ENCODE peak calls at places on chromosomes 1 and 21, in nine cellular contexts. One of them, this sample, is unnamed.

GRCh38 chr1:160774886-160775719 is 20.9 kb upstream of the LY9 start:
- DNase-seq in sigmoid colon: no peak
- DNase-seq in A549: no peak
- DNase-seq in HepG2: no peak
- DNase-seq in suprapubic skin: no peak
- DNase-seq in K562: no peak
- DNase-seq in ovary: no peak
- DNase-seq in esophagus muscularis mucosa: peak; percentile 68
- DNase-seq in transverse colon: no peak
- DNase-seq in this sample: no peak

GRCh38 chr1:86502721-86503430 is 34.1 kb downstream of the CLCA1 start:
- DNase-seq in A549: no peak
- DNase-seq in transverse colon: peak; percentile 65
- DNase-seq in K562: no peak
- DNase-seq in suprapubic skin: no peak
- DNase-seq in HepG2: peak; percentile 6
- DNase-seq in ovary: peak; percentile 21
- DNase-seq in esophagus muscularis mucosa: no peak
- DNase-seq in sigmoid colon: no peak
- DNase-seq in this sample: no peak

GRCh38 chr1:159946242-159947187 is 1.1 kb upstream of the IGSF9 start:
- DNase-seq in sigmoid colon: no peak
- DNase-seq in HepG2: no peak
- DNase-seq in suprapubic skin: no peak
- DNase-seq in ovary: no peak
- DNase-seq in esophagus muscularis mucosa: no peak
- DNase-seq in transverse colon: peak; percentile 8
- DNase-seq in K562: no peak
- DNase-seq in A549: no peak
- DNase-seq in this sample: no peak

GRCh38 chr1:85579619-85580018 is 942 bp upstream of the CCN1 start:
- DNase-seq in HepG2: no peak
- DNase-seq in esophagus muscularis mucosa: peak; percentile 86
- DNase-seq in A549: peak; percentile 23
- DNase-seq in ovary: peak; percentile 37
- DNase-seq in suprapubic skin: no peak
- DNase-seq in sigmoid colon: peak; percentile 77
- DNase-seq in transverse colon: no peak
- DNase-seq in K562: no peak
- DNase-seq in this sample: no peak

GRCh38 chr1:200869753-200870391 is 2.9 kb upstream of the GPR25 start:
- DNase-seq in K562: no peak
- DNase-seq in sigmoid colon: peak; percentile 46
- DNase-seq in ovary: no peak
- DNase-seq in transverse colon: no peak
- DNase-seq in HepG2: no peak
- DNase-seq in esophagus muscularis mucosa: peak; percentile 90
- DNase-seq in suprapubic skin: no peak
- DNase-seq in A549: no peak
- DNase-seq in this sample: no peak

GRCh38 chr1:112537451-112537850 is 28.7 kb downstream of the WNT2B start:
- DNase-seq in transverse colon: no peak
- DNase-seq in suprapubic skin: no peak
- DNase-seq in A549: no peak
- DNase-seq in esophagus muscularis mucosa: no peak
- DNase-seq in sigmoid colon: no peak
- DNase-seq in K562: no peak
- DNase-seq in HepG2: no peak
- DNase-seq in ovary: no peak
- DNase-seq in this sample: no peak

GRCh38 chr1:247337250-247337746 is 5.6 kb upstream of the ZNF496 start:
- DNase-seq in A549: no peak
- DNase-seq in ovary: no peak
- DNase-seq in HepG2: no peak
- DNase-seq in sigmoid colon: no peak
- DNase-seq in transverse colon: no peak
- DNase-seq in K562: no peak
- DNase-seq in esophagus muscularis mucosa: no peak
- DNase-seq in suprapubic skin: no peak
- DNase-seq in this sample: no peak

GRCh38 chr1:39026947-39027507 is 877 bp downstream of the NDUFS5 start:
- DNase-seq in sigmoid colon: no peak
- DNase-seq in esophagus muscularis mucosa: no peak
- DNase-seq in HepG2: no peak
- DNase-seq in suprapubic skin: no peak
- DNase-seq in transverse colon: no peak
- DNase-seq in K562: no peak
- DNase-seq in ovary: no peak
- DNase-seq in A549: no peak
- DNase-seq in this sample: no peak

GRCh38 chr1:112998592-112999235 is 42.7 kb upstream of the SLC16A1 start:
- DNase-seq in sigmoid colon: peak; percentile 91
- DNase-seq in ovary: peak; percentile 25
- DNase-seq in suprapubic skin: no peak
- DNase-seq in transverse colon: no peak
- DNase-seq in esophagus muscularis mucosa: no peak
- DNase-seq in HepG2: peak; percentile 31
- DNase-seq in K562: no peak
- DNase-seq in A549: no peak
- DNase-seq in this sample: no peak

GRCh38 chr1:183604048-183604808 is 14.0 kb upstream of the NCF2 start:
- DNase-seq in K562: peak; percentile 66
- DNase-seq in sigmoid colon: no peak
- DNase-seq in transverse colon: peak; percentile 26
- DNase-seq in HepG2: no peak
- DNase-seq in esophagus muscularis mucosa: no peak
- DNase-seq in A549: no peak
- DNase-seq in ovary: no peak
- DNase-seq in suprapubic skin: no peak
- DNase-seq in this sample: no peak

GRCh38 chr1:9289090-9289534 is 3.6 kb upstream of the SPSB1 start:
- DNase-seq in suprapubic skin: no peak
- DNase-seq in HepG2: peak; percentile 59
- DNase-seq in A549: no peak
- DNase-seq in sigmoid colon: peak; percentile 81
- DNase-seq in esophagus muscularis mucosa: no peak
- DNase-seq in ovary: peak; percentile 67
- DNase-seq in K562: peak; percentile 67
- DNase-seq in transverse colon: peak; percentile 85
- DNase-seq in this sample: peak; percentile 85

GRCh38 chr1:182227864-182228547 is 163.6 kb downstream of the GLUL start:
- DNase-seq in sigmoid colon: no peak
- DNase-seq in suprapubic skin: no peak
- DNase-seq in A549: no peak
- DNase-seq in transverse colon: no peak
- DNase-seq in ovary: no peak
- DNase-seq in K562: no peak
- DNase-seq in HepG2: no peak
- DNase-seq in esophagus muscularis mucosa: no peak
- DNase-seq in this sample: no peak

GRCh38 chr1:180249725-180250498 is 19.8 kb downstream of the LHX4 start:
- DNase-seq in K562: no peak
- DNase-seq in ovary: no peak
- DNase-seq in esophagus muscularis mucosa: no peak
- DNase-seq in suprapubic skin: no peak
- DNase-seq in sigmoid colon: peak; percentile 41
- DNase-seq in A549: no peak
- DNase-seq in transverse colon: no peak
- DNase-seq in HepG2: no peak
- DNase-seq in this sample: no peak

GRCh38 chr1:80509965-80510522 is 1290.7 kb upstream of the ADGRL2 start:
- DNase-seq in suprapubic skin: no peak
- DNase-seq in esophagus muscularis mucosa: no peak
- DNase-seq in sigmoid colon: no peak
- DNase-seq in ovary: no peak
- DNase-seq in A549: no peak
- DNase-seq in K562: no peak
- DNase-seq in HepG2: no peak
- DNase-seq in transverse colon: no peak
- DNase-seq in this sample: no peak

GRCh38 chr21:44987301-44987885 is 47.6 kb downstream of the SLX9 start:
- DNase-seq in HepG2: no peak
- DNase-seq in sigmoid colon: peak; percentile 63
- DNase-seq in ovary: no peak
- DNase-seq in A549: no peak
- DNase-seq in esophagus muscularis mucosa: no peak
- DNase-seq in transverse colon: no peak
- DNase-seq in suprapubic skin: no peak
- DNase-seq in K562: no peak
- DNase-seq in this sample: no peak

GRCh38 chr21:45829566-45830147 is 151.9 kb upstream of the COL6A1 start:
- DNase-seq in K562: no peak
- DNase-seq in transverse colon: no peak
- DNase-seq in ovary: no peak
- DNase-seq in sigmoid colon: no peak
- DNase-seq in HepG2: no peak
- DNase-seq in suprapubic skin: no peak
- DNase-seq in esophagus muscularis mucosa: peak; percentile 78
- DNase-seq in A549: no peak
- DNase-seq in this sample: no peak

GRCh38 chr1:41898191-41898713 is 20.5 kb downstream of the HIVEP3 start:
- DNase-seq in A549: no peak
- DNase-seq in K562: peak; percentile 30
- DNase-seq in transverse colon: peak; percentile 45
- DNase-seq in ovary: no peak
- DNase-seq in HepG2: no peak
- DNase-seq in esophagus muscularis mucosa: peak; percentile 81
- DNase-seq in sigmoid colon: no peak
- DNase-seq in suprapubic skin: no peak
- DNase-seq in this sample: no peak

GRCh38 chr1:27488523-27489138 is 1.3 kb downstream of the WASF2 start:
- DNase-seq in ovary: no peak
- DNase-seq in esophagus muscularis mucosa: no peak
- DNase-seq in HepG2: no peak
- DNase-seq in K562: no peak
- DNase-seq in A549: no peak
- DNase-seq in transverse colon: no peak
- DNase-seq in sigmoid colon: peak; percentile 34
- DNase-seq in suprapubic skin: peak; percentile 18
- DNase-seq in this sample: no peak

GRCh38 chr21:25895565-25896205 is 160.9 kb downstream of the GABPA start:
- DNase-seq in sigmoid colon: no peak
- DNase-seq in transverse colon: no peak
- DNase-seq in esophagus muscularis mucosa: no peak
- DNase-seq in HepG2: no peak
- DNase-seq in suprapubic skin: no peak
- DNase-seq in ovary: no peak
- DNase-seq in A549: no peak
- DNase-seq in K562: peak; percentile 35
- DNase-seq in this sample: no peak

GRCh38 chr1:116990612-116991151 is 10.9 kb upstream of the CD101 start:
- DNase-seq in HepG2: no peak
- DNase-seq in esophagus muscularis mucosa: no peak
- DNase-seq in suprapubic skin: peak; percentile 84
- DNase-seq in transverse colon: peak; percentile 24
- DNase-seq in ovary: no peak
- DNase-seq in sigmoid colon: peak; percentile 84
- DNase-seq in K562: no peak
- DNase-seq in A549: no peak
- DNase-seq in this sample: peak; percentile 74

GRCh38 chr1:184753093-184753492 is 1.6 kb downstream of the EDEM3 start:
- DNase-seq in suprapubic skin: no peak
- DNase-seq in K562: no peak
- DNase-seq in sigmoid colon: no peak
- DNase-seq in transverse colon: no peak
- DNase-seq in A549: no peak
- DNase-seq in esophagus muscularis mucosa: no peak
- DNase-seq in HepG2: no peak
- DNase-seq in ovary: no peak
- DNase-seq in this sample: no peak
- H3K4me3 ChIP-seq in suprapubic skin: peak overlapping the region; percentile 85
- H3K4me3 ChIP-seq in K562: peak overlapping the region; percentile 83
- H3K4me3 ChIP-seq in sigmoid colon: no peak overlapping the region
- H3K4me3 ChIP-seq in transverse colon: peak overlapping the region; percentile 93
- H3K4me3 ChIP-seq in A549: peak overlapping the region; percentile 96
- H3K4me3 ChIP-seq in esophagus muscularis mucosa: peak overlapping the region; percentile 95
- H3K4me3 ChIP-seq in HepG2: peak overlapping the region; percentile 87
- H3K4me3 ChIP-seq in ovary: no peak overlapping the region
- H3K4me3 ChIP-seq in this sample: peak overlapping the region; percentile 67

GRCh38 chr1:173863224-173864151 is 4.3 kb downstream of the GAS5 start:
- DNase-seq in K562: no peak
- DNase-seq in sigmoid colon: no peak
- DNase-seq in A549: no peak
- DNase-seq in HepG2: no peak
- DNase-seq in ovary: no peak
- DNase-seq in esophagus muscularis mucosa: no peak
- DNase-seq in transverse colon: no peak
- DNase-seq in suprapubic skin: no peak
- DNase-seq in this sample: no peak
- H3K27ac ChIP-seq in K562: peak overlapping the region; percentile 95
- H3K27ac ChIP-seq in sigmoid colon: no peak overlapping the region
- H3K27ac ChIP-seq in A549: no peak overlapping the region
- H3K27ac ChIP-seq in HepG2: peak overlapping the region; percentile 9
- H3K27ac ChIP-seq in ovary: no peak overlapping the region
- H3K27ac ChIP-seq in esophagus muscularis mucosa: no peak overlapping the region
- H3K27ac ChIP-seq in transverse colon: no peak overlapping the region
- H3K27ac ChIP-seq in suprapubic skin: no peak overlapping the region
- H3K27ac ChIP-seq in this sample: no peak overlapping the region

DNA sequence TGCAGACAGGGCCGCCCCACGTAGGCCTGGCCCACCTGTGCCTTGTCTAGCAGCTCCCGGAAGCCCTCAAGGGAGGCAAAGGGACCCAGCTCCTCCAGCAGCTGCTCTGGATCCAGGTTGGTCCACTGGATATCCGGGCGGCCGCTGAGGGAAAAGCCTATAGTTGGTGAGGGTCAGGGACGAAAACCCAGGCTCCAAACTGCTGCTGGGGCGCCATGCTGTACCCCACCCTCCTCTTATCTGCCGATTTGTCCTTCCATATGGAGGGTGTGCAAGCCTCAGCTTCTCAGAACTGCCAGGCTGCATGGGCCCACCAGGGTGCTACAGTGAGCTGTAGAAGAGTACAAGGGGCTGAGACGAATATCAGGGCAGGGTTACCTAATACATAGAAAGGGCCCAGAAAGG is 12.2 kb downstream of the PTCH2 start:
- DNase-seq in A549: no peak
- DNase-seq in K562: peak; percentile 74
- DNase-seq in suprapubic skin: no peak
- DNase-seq in sigmoid colon: no peak
- DNase-seq in ovary: no peak
- DNase-seq in HepG2: no peak
- DNase-seq in transverse colon: no peak
- DNase-seq in esophagus muscularis mucosa: no peak
- DNase-seq in this sample: no peak
- TF ChIP-seq EP300 in A549: no peak
- TF ChIP-seq EP300 in K562: no peak
- TF ChIP-seq EP300 in suprapubic skin: no peak
- TF ChIP-seq EP300 in sigmoid colon: no peak
- TF ChIP-seq EP300 in ovary: no peak
- TF ChIP-seq EP300 in HepG2: no peak
- TF ChIP-seq EP300 in transverse colon: no peak
- TF ChIP-seq EP300 in esophagus muscularis mucosa: no peak
- TF ChIP-seq EP300 in this sample: no peak

DNA sequence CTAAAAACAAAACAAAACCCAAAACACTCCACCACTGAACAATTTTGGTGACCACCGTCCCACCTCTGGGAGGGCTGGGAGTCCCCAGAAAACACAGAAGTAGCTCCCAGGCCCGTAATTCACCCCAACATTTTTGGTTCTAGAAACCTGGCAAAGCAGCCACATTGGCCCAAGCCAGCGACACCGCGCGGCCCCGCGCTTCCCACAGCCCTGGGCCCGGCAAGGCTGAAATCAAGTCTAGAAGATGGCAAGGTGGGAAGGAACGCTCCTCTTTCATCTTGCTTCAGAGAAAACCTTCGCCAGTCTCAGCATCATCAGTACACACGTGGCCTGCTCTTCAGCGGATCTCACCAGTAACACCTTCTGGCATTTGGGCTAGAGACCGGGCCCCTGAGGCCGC is 35.9 kb upstream of the NID1 start:
- DNase-seq in HepG2: no peak
- DNase-seq in ovary: no peak
- DNase-seq in sigmoid colon: no peak
- DNase-seq in transverse colon: no peak
- DNase-seq in esophagus muscularis mucosa: no peak
- DNase-seq in A549: no peak
- DNase-seq in suprapubic skin: no peak
- DNase-seq in K562: no peak
- DNase-seq in this sample: no peak
- H3K4me3 ChIP-seq in HepG2: no peak overlapping the region
- H3K4me3 ChIP-seq in ovary: no peak overlapping the region
- H3K4me3 ChIP-seq in sigmoid colon: no peak overlapping the region
- H3K4me3 ChIP-seq in transverse colon: no peak overlapping the region
- H3K4me3 ChIP-seq in esophagus muscularis mucosa: no peak overlapping the region
- H3K4me3 ChIP-seq in A549: no peak overlapping the region
- H3K4me3 ChIP-seq in suprapubic skin: no peak overlapping the region
- H3K4me3 ChIP-seq in K562: no peak overlapping the region
- H3K4me3 ChIP-seq in this sample: no peak overlapping the region

This sample was measured in tibial nerve.